ENCODE peak calls at places on chromosomes 13 and 19, in six cellular contexts. Y is hepatocyte, P is NT2/D1, S is mesenchymal stem cell, D is stomach, I is aorta. E is an unnamed sample.

GRCh38 chr13:34914416-34914815 is 27.7 kb upstream of the NBEA start:
- DNase-seq in D (no peak), Y (no peak), P (peak; percentile 77), S (no peak), I (no peak), E (no peak)

GRCh38 chr19:40778865-40779284 is 828 bp downstream of the RAB4B start:
- DNase-seq in P (no peak), S (no peak), D (no peak), I (no peak), Y (peak; percentile 57), E (peak; percentile 29)

GRCh38 chr19:35642798-35643254 is 1.3 kb downstream of the ETV2 start:
- DNase-seq in P (no peak), S (no peak), I (no peak), D (no peak), Y (no peak), E (no peak)

GRCh38 chr13:74040200-74040599 is 94.0 kb downstream of the KLF12 start:
- DNase-seq in Y (peak; percentile 65), P (peak; percentile 65), S (peak; percentile 52), D (peak; percentile 36), I (no peak), E (peak; percentile 31)

GRCh38 chr13:45393941-45394570 is 24.1 kb downstream of the SLC25A30 start:
- DNase-seq in Y (peak; percentile 74), P (peak; percentile 33), S (peak; percentile 55), I (no peak), D (peak; percentile 48), E (peak; percentile 54)

GRCh38 chr13:93226623-93227279 is at the start of gene GPC6:
- DNase-seq in S (peak; percentile 96), P (peak; percentile 75), I (peak; percentile 80), D (no peak), Y (peak; percentile 87), E (peak; percentile 95)

GRCh38 chr13:59771272-59771671 is 392.5 kb downstream of the DIAPH3 start:
- DNase-seq in Y (peak; percentile 12), S (peak; percentile 36), I (no peak), D (no peak), P (no peak), E (peak; percentile 59)

GRCh38 chr13:79589605-79590511 is 108.9 kb downstream of the NDFIP2 start:
- DNase-seq in D (no peak), P (no peak), S (no peak), Y (no peak), I (no peak), E (no peak)

GRCh38 chr19:35144600-35145436 is 1.8 kb downstream of the FXYD7 start:
- DNase-seq in S (no peak), D (peak; percentile 76), I (no peak), P (peak; percentile 75), Y (peak; percentile 89), E (no peak)

GRCh38 chr13:99442273-99442895 is 58.9 kb upstream of the TM9SF2 start:
- DNase-seq in Y (peak; percentile 68), S (peak; percentile 51), I (no peak), P (peak; percentile 43), D (peak; percentile 52), E (peak; percentile 45)

GRCh38 chr19:33332248-33332647 is 29.9 kb upstream of the CEBPA start:
- DNase-seq in I (no peak), D (no peak), Y (no peak), P (no peak), S (no peak), E (no peak)

GRCh38 chr13:61414686-61415664 is 674 bp downstream of the PCDH20 start:
- DNase-seq in P (peak; percentile 56), D (peak; percentile 65), I (peak; percentile 80), S (peak; percentile 18), Y (peak; percentile 76), E (no peak)

GRCh38 chr13:100361504-100361903 is 227.1 kb downstream of the GGACT start:
- DNase-seq in Y (no peak), P (no peak), S (peak; percentile 13), D (no peak), I (no peak), E (peak; percentile 62)

GRCh38 chr19:39823693-39824092 is 10.3 kb downstream of the DYRK1B start:
- DNase-seq in I (no peak), Y (no peak), P (no peak), D (no peak), S (no peak), E (no peak)

GRCh38 chr13:112012004-112012704 is 54.8 kb upstream of the SOX1 start:
- DNase-seq in D (peak; percentile 49), I (peak; percentile 61), Y (no peak), P (no peak), S (no peak), E (no peak)

GRCh38 chr13:79435549-79435948 is 29.5 kb upstream of the RBM26 start:
- DNase-seq in D (no peak), I (no peak), S (peak; percentile 57), Y (no peak), P (no peak), E (peak; percentile 68)

GRCh38 chr13:43305416-43305815 is 282.0 kb downstream of the DNAJC15 start:
- DNase-seq in D (no peak), P (no peak), Y (no peak), S (no peak), I (no peak), E (peak; percentile 49)
- H3K4me1 ChIP-seq in D (peaks cover 7% of the 10 kb centered on the region), P (peaks cover 2% of the 10 kb centered on the region), Y (peaks cover 17% of the 10 kb centered on the region), S (peaks cover 3% of the 10 kb centered on the region), I (no peaks in the 10 kb centered on the region), E (peaks cover 12% of the 10 kb centered on the region)

GRCh38 chr19:50152578-50152977 is 10.5 kb downstream of the IZUMO2 start:
- DNase-seq in Y (no peak), I (no peak), D (no peak), S (no peak), P (no peak), E (no peak)

GRCh38 chr19:50154529-50154928 is 8.6 kb downstream of the IZUMO2 start:
- DNase-seq in P (no peak), D (no peak), I (no peak), Y (no peak), S (no peak), E (no peak)

GRCh38 chr19:50158577-50158976 is 4.5 kb downstream of the IZUMO2 start:
- DNase-seq in Y (no peak), D (no peak), I (no peak), S (no peak), P (no peak), E (no peak)

GRCh38 chr19:50159078-50159477 is 4.0 kb downstream of the IZUMO2 start:
- DNase-seq in D (no peak), S (no peak), P (no peak), I (no peak), Y (no peak), E (no peak)

GRCh38 chr19:50155520-50156109 is 7.5 kb downstream of the IZUMO2 start:
- DNase-seq in D (no peak), P (no peak), S (no peak), I (no peak), Y (no peak), E (no peak)
- H3K4me1 ChIP-seq in D (no peaks in the 10 kb centered on the region), P (peaks cover 4% of the 10 kb centered on the region), S (no peaks in the 10 kb centered on the region), I (no peaks in the 10 kb centered on the region), Y (no peaks in the 10 kb centered on the region), E (no peaks in the 10 kb centered on the region)

GRCh38 chr19:38690146-38690545 is 42.7 kb downstream of the ACTN4 start:
- DNase-seq in D (no peak), I (no peak), S (no peak), Y (no peak), P (no peak), E (no peak)

GRCh38 chr19:38693380-38694223 is 46.2 kb downstream of the ACTN4 start:
- DNase-seq in I (no peak), D (no peak), S (peak; percentile 84), P (peak; percentile 76), Y (no peak), E (peak; percentile 63)

GRCh38 chr19:38690832-38691231 is 43.4 kb downstream of the ACTN4 start:
- DNase-seq in S (no peak), D (no peak), P (no peak), Y (no peak), I (no peak), E (no peak)

GRCh38 chr19:38692458-38693379 is 45.3 kb downstream of the ACTN4 start:
- DNase-seq in Y (no peak), D (no peak), P (peak; percentile 40), I (no peak), S (no peak), E (no peak)

DNA sequence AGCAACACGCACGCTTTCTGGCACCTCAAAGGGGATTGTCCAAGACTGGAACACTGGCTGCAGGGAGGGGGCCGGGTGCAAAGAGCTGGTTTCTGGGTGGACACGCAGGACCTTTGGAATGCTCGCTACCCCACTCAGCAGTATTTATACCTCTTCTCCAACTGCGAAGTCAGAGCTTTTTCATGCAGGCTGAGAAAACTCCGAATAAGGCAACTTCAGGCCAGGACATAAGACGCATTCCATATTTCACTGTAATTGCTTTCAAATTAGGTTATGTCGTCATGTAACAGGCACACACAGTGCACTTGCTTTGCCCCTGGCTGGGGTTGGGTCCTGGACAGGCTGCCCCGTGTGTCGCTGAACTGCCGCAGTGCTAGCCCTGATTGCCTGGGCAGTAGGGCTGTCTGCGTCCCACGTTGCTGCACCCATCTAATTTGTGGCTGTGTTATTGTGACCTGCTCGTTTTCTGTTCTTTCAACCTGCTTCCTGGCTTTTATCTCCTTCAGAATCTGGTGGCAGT is 44.5 kb downstream of the ACTN4 start:
- DNase-seq in I (peak; percentile 95), D (no peak), S (peak; percentile 97), Y (peak; percentile 68), P (no peak), E (peak; percentile 92)
- H3K4me1 ChIP-seq in I (no peaks in the 10 kb centered on the region), D (peaks cover 69% of the 10 kb centered on the region), S (peaks cover 48% of the 10 kb centered on the region), Y (peaks cover 54% of the 10 kb centered on the region), P (peaks cover 14% of the 10 kb centered on the region), E (peaks cover 20% of the 10 kb centered on the region)

GRCh38 chr13:50575138-50575537 is 268.4 kb downstream of the DLEU7 start:
- DNase-seq in S (no peak), I (no peak), D (no peak), P (no peak), Y (no peak), E (no peak)
- H3K4me1 ChIP-seq in S (no peaks in the 10 kb centered on the region), I (peaks cover 7% of the 10 kb centered on the region), D (peaks cover 13% of the 10 kb centered on the region), P (no peaks in the 10 kb centered on the region), Y (no peaks in the 10 kb centered on the region), E (no peaks in the 10 kb centered on the region)

E was measured in IMR-90.